ENCODE peak calls at places on chromosomes 6 and 20, in ten cellular contexts. I is fibroblast of lung; Z is stimulated activated CD4-positive, alpha-beta T cell treated with anti-CD3 and anti-CD28 coated beads, Interleukin-2, amount 100 ng/mL, for 48 hours; J is anterior cingulate cortex; Y is NCI-H2081; N is iPS-NIHi11; E is GF-D8; D is CD8-positive, alpha-beta memory T cell; U is osteocyte; F is HFF-Myc. K is an unnamed sample.

GRCh38 chr6:5248302-5249098 is 12.2 kb downstream of the LYRM4 start:
- DNase-seq in N (no peak), F (no peak), U (no peak), Z (no peak), I (no peak), E (no peak), J (no peak), D (no peak), Y (no peak), K (no peak)

GRCh38 chr20:35952480-35953410 is 1.6 kb downstream of the SCAND1 start:
- DNase-seq in Y (peak; percentile 19), F (no peak), Z (no peak), E (peak; percentile 59), N (no peak), I (peak; percentile 51), U (no peak), J (no peak), D (no peak), K (no peak)

GRCh38 chr20:46055269-46055668 is 26.3 kb downstream of the SLC12A5 start:
- DNase-seq in D (no peak), E (no peak), J (no peak), N (no peak), Z (no peak), Y (no peak), I (no peak), F (no peak), U (no peak), K (no peak)

GRCh38 chr6:152117156-152118129 is 310.0 kb downstream of the ESR1 start:
- DNase-seq in J (no peak), Z (no peak), U (no peak), N (no peak), F (no peak), I (no peak), Y (no peak), D (no peak), E (no peak), K (no peak)

GRCh38 chr6:37259191-37259590 is 1.2 kb upstream of the TMEM217 start:
- DNase-seq in J (no peak), Z (no peak), U (no peak), Y (no peak), D (no peak), E (peak; percentile 45), N (no peak), I (no peak), F (no peak), K (no peak)

GRCh38 chr20:47336013-47336754 is 20.3 kb downstream of the ZMYND8 start:
- DNase-seq in Y (no peak), Z (no peak), F (peak; percentile 55), J (peak; percentile 52), U (no peak), I (peak; percentile 84), E (no peak), D (no peak), N (no peak), K (no peak)

GRCh38 chr6:37638414-37639079 is 59.1 kb downstream of the MDGA1 start:
- DNase-seq in I (peak; percentile 31), Y (no peak), J (no peak), F (no peak), E (no peak), N (no peak), Z (no peak), U (no peak), D (no peak), K (no peak)

GRCh38 chr6:112603726-112604125 is 256.6 kb downstream of the RFPL4B start:
- DNase-seq in Z (no peak), N (no peak), D (no peak), Y (no peak), F (no peak), J (no peak), I (no peak), E (no peak), U (no peak), K (no peak)

GRCh38 chr6:81130071-81130470 is 622.4 kb downstream of the TENT5A start:
- DNase-seq in Z (no peak), Y (no peak), E (no peak), F (no peak), I (no peak), D (no peak), N (no peak), J (no peak), U (no peak), K (no peak)

GRCh38 chr6:14734416-14735340 is 511.2 kb upstream of the JARID2 start:
- DNase-seq in E (peak; percentile 75), J (no peak), Y (no peak), I (peak; percentile 85), U (no peak), D (no peak), Z (no peak), N (no peak), F (no peak), K (no peak)

GRCh38 chr6:24501914-24502313 is 7.1 kb downstream of the ALDH5A1 start:
- DNase-seq in F (no peak), U (peak; percentile 21), J (no peak), D (no peak), I (no peak), Z (no peak), N (no peak), E (no peak), Y (no peak), K (no peak)

GRCh38 chr6:31799781-31800180 is 4.2 kb upstream of the VARS1 start:
- DNase-seq in U (no peak), Y (no peak), Z (no peak), N (no peak), D (no peak), I (no peak), F (no peak), J (no peak), E (no peak), K (no peak)

GRCh38 chr20:1430004-1430451 is 36.6 kb downstream of the NSFL1C start:
- DNase-seq in F (no peak), Y (no peak), N (no peak), J (no peak), D (no peak), U (no peak), I (peak; percentile 97), E (no peak), Z (no peak), K (no peak)

GRCh38 chr20:49360242-49360968 is 82.5 kb upstream of the ZNFX1 start:
- DNase-seq in J (no peak), F (no peak), I (no peak), N (no peak), Z (no peak), D (no peak), Y (no peak), E (no peak), U (no peak), K (no peak)

GRCh38 chr20:10498196-10498595 is 63.1 kb downstream of the SLX4IP start:
- DNase-seq in Z (no peak), Y (no peak), U (no peak), E (peak; percentile 27), F (no peak), D (no peak), I (no peak), J (no peak), N (no peak), K (no peak)

GRCh38 chr6:47197672-47198640 is 111.7 kb downstream of the TNFRSF21 start:
- DNase-seq in Z (no peak), Y (no peak), U (no peak), E (no peak), N (no peak), I (no peak), D (no peak), J (no peak), F (no peak), K (no peak)

GRCh38 chr20:44745560-44746366 is at the start of gene KCNK15:
- DNase-seq in N (peak; percentile 56), D (no peak), E (no peak), F (no peak), U (no peak), I (no peak), J (no peak), Z (peak; percentile 30), Y (no peak), K (no peak)